ENCODE peak calls at places on chromosome 16, in five cellular contexts. One of them, this sample, is unnamed.

GRCh38 chr16:29943846-29944669 is 17.8 kb upstream of the TMEM219 start:
- DNase-seq in amniotic stem cell: peak
- DNase-seq in K562: peak
- DNase-seq in AML-193: no peak
- DNase-seq in putamen: peak
- DNase-seq in this sample: no peak

GRCh38 chr16:51133130-51133529 is 17.9 kb downstream of the SALL1 start:
- DNase-seq in amniotic stem cell: no peak
- DNase-seq in putamen: no peak
- DNase-seq in AML-193: no peak
- DNase-seq in K562: no peak
- DNase-seq in this sample: no peak

GRCh38 chr16:81745704-81746558 is 33.2 kb upstream of the PLCG2 start:
- DNase-seq in K562: peak
- DNase-seq in amniotic stem cell: no peak
- DNase-seq in putamen: peak
- DNase-seq in AML-193: peak
- DNase-seq in this sample: peak

GRCh38 chr16:1979271-1980025 is 1.8 kb downstream of the NOXO1 start:
- DNase-seq in putamen: no peak
- DNase-seq in amniotic stem cell: no peak
- DNase-seq in K562: no peak
- DNase-seq in AML-193: no peak
- DNase-seq in this sample: no peak

GRCh38 chr16:69324013-69324531 is 6.3 kb downstream of the PDF start:
- DNase-seq in K562: peak
- DNase-seq in putamen: no peak
- DNase-seq in AML-193: peak
- DNase-seq in amniotic stem cell: no peak
- DNase-seq in this sample: no peak

GRCh38 chr16:83907111-83907510 is 8.2 kb downstream of the MLYCD start:
- DNase-seq in putamen: no peak
- DNase-seq in K562: no peak
- DNase-seq in amniotic stem cell: no peak
- DNase-seq in AML-193: no peak
- DNase-seq in this sample: no peak

GRCh38 chr16:67663151-67663876 is 2.6 kb downstream of the PARD6A start:
- DNase-seq in K562: no peak
- DNase-seq in putamen: no peak
- DNase-seq in amniotic stem cell: no peak
- DNase-seq in AML-193: peak
- DNase-seq in this sample: no peak

GRCh38 chr16:48537909-48538745 is 71.9 kb downstream of the N4BP1 start:
- DNase-seq in K562: no peak
- DNase-seq in amniotic stem cell: no peak
- DNase-seq in AML-193: no peak
- DNase-seq in putamen: no peak
- DNase-seq in this sample: no peak

GRCh38 chr16:77993111-77993571 is 29.2 kb upstream of the CLEC3A start:
- DNase-seq in putamen: no peak
- DNase-seq in K562: no peak
- DNase-seq in AML-193: no peak
- DNase-seq in amniotic stem cell: no peak
- DNase-seq in this sample: no peak

GRCh38 chr16:85677383-85677967 is 11.3 kb downstream of the GINS2 start:
- DNase-seq in amniotic stem cell: no peak
- DNase-seq in AML-193: no peak
- DNase-seq in putamen: no peak
- DNase-seq in K562: no peak
- DNase-seq in this sample: no peak

GRCh38 chr16:676565-677297 is 1.3 kb downstream of the RHBDL1 start:
- DNase-seq in K562: no peak
- DNase-seq in amniotic stem cell: no peak
- DNase-seq in AML-193: no peak
- DNase-seq in putamen: no peak
- DNase-seq in this sample: no peak

GRCh38 chr16:71851726-71852125 is 6.0 kb downstream of the ATXN1L start:
- DNase-seq in K562: no peak
- DNase-seq in amniotic stem cell: no peak
- DNase-seq in putamen: no peak
- DNase-seq in AML-193: no peak
- DNase-seq in this sample: no peak

GRCh38 chr16:17382514-17382913 is 88.2 kb downstream of the XYLT1 start:
- DNase-seq in putamen: no peak
- DNase-seq in amniotic stem cell: no peak
- DNase-seq in K562: no peak
- DNase-seq in AML-193: no peak
- DNase-seq in this sample: no peak

GRCh38 chr16:56637814-56638750 is at the start of gene MT1A:
- DNase-seq in AML-193: no peak
- DNase-seq in putamen: no peak
- DNase-seq in K562: peak
- DNase-seq in amniotic stem cell: no peak
- DNase-seq in this sample: no peak

GRCh38 chr16:77457046-77457445 is 22.2 kb upstream of the ADAMTS18 start:
- DNase-seq in putamen: no peak
- DNase-seq in amniotic stem cell: no peak
- DNase-seq in K562: no peak
- DNase-seq in AML-193: no peak
- DNase-seq in this sample: no peak

GRCh38 chr16:88008835-88009234 is 57.6 kb downstream of the BANP start:
- DNase-seq in amniotic stem cell: no peak
- DNase-seq in K562: no peak
- DNase-seq in putamen: no peak
- DNase-seq in AML-193: no peak
- DNase-seq in this sample: no peak

This sample was measured in T-helper 22 cell.